ENCODE peak calls at places on chromosomes 13 and 19, in six cellular contexts. Z, M, Y, C, B and H are unnamed samples.

GRCh38 chr13:74406439-74406838 is 272.2 kb upstream of the KLF12 start:
- DNase-seq in M (no peak), Z (no peak), Y (peak; percentile 74), B (no peak), C (no peak), H (no peak)

GRCh38 chr13:59266478-59267063 is 897.2 kb downstream of the DIAPH3 start:
- DNase-seq in B (no peak), M (no peak), Y (no peak), C (no peak), Z (no peak), H (no peak)

GRCh38 chr13:101326710-101327109 is 89.6 kb downstream of the NALCN start:
- DNase-seq in Z (no peak), M (no peak), C (no peak), B (no peak), Y (no peak), H (no peak)

GRCh38 chr13:93118081-93118615 is 108.5 kb upstream of the GPC6 start:
- DNase-seq in Z (no peak), Y (no peak), C (no peak), M (no peak), B (no peak), H (no peak)

GRCh38 chr13:110012102-110012739 is 225.8 kb upstream of the IRS2 start:
- DNase-seq in Z (no peak), B (no peak), C (no peak), Y (no peak), M (no peak), H (no peak)

GRCh38 chr19:14003279-14004051 is 2.7 kb downstream of the RFX1 start:
- DNase-seq in Z (no peak), C (no peak), B (no peak), M (peak; percentile 49), Y (no peak), H (no peak)

GRCh38 chr13:99288069-99288468 is 19.1 kb downstream of the GPR183 start:
- DNase-seq in B (no peak), Y (peak; percentile 10), Z (no peak), C (no peak), M (peak; percentile 87), H (no peak)

GRCh38 chr19:18589380-18590272 is 1.0 kb downstream of the REX1BD start:
- DNase-seq in B (peak; percentile 71), Z (peak; percentile 28), M (peak; percentile 89), C (peak; percentile 75), Y (peak; percentile 95), H (peak; percentile 82)

GRCh38 chr19:18738961-18739690 is 52.0 kb downstream of the COMP start:
- DNase-seq in Y (no peak), M (no peak), B (no peak), C (no peak), Z (no peak), H (no peak)

GRCh38 chr19:4060621-4061177 is 6.0 kb downstream of the ZBTB7A start:
- DNase-seq in M (no peak), Z (no peak), Y (no peak), C (no peak), B (no peak), H (no peak)

GRCh38 chr19:8571006-8571411 is 6.2 kb downstream of the MYO1F start:
- DNase-seq in Y (no peak), B (peak; percentile 20), M (peak; percentile 62), C (no peak), Z (peak; percentile 27), H (no peak)

GRCh38 chr19:28737021-28737525 is 475.9 kb downstream of the UQCRFS1 start:
- DNase-seq in M (peak; percentile 25), Y (peak; percentile 9), C (peak; percentile 0), B (no peak), Z (peak; percentile 20), H (no peak)

GRCh38 chr13:114151565-114152284 is 19.3 kb upstream of the RASA3 start:
- DNase-seq in B (no peak), C (peak; percentile 79), M (peak; percentile 87), Y (peak; percentile 66), Z (no peak), H (no peak)

GRCh38 chr13:78593652-78594494 is 9.5 kb downstream of the POU4F1 start:
- DNase-seq in C (no peak), B (no peak), Z (no peak), M (no peak), Y (peak; percentile 52), H (no peak)

GRCh38 chr13:38990693-38991092 is at the start of gene STOML3:
- DNase-seq in C (no peak), Z (no peak), Y (no peak), B (no peak), M (no peak), H (no peak)

GRCh38 chr19:35100588-35101533 is 14.8 kb upstream of the FXYD3 start:
- DNase-seq in C (no peak), M (no peak), B (no peak), Z (no peak), Y (no peak), H (no peak)

GRCh38 chr13:97496511-97496910 is 62.5 kb downstream of the RAP2A start:
- DNase-seq in Z (no peak), M (no peak), Y (no peak), B (no peak), C (no peak), H (no peak)

GRCh38 chr19:47371269-47371668 is 22.2 kb downstream of the DHX34 start:
- DNase-seq in Y (no peak), B (no peak), M (no peak), Z (no peak), C (no peak), H (no peak)

GRCh38 chr13:42279080-42279479 is 7.1 kb downstream of the AKAP11 start:
- DNase-seq in Z (no peak), C (no peak), B (no peak), Y (no peak), M (peak; percentile 58), H (no peak)

GRCh38 chr19:5193192-5193591 is 147.4 kb downstream of the PTPRS start:
- DNase-seq in Z (peak; percentile 53), C (no peak), M (no peak), Y (no peak), B (no peak), H (no peak)

GRCh38 chr19:30703645-30704044 is 331.5 kb downstream of the ZNF536 start:
- DNase-seq in Z (no peak), M (no peak), B (no peak), C (no peak), Y (no peak), H (no peak)